ENCODE peak calls at places on chromosomes 4 and X, in six cellular contexts. H is CD4-positive, alpha-beta memory T cell; Y is transverse colon; M is dorsolateral prefrontal cortex; N is MM.1S; V is testis. R is an unnamed sample. For H3K27me3, the result is how much of the 10 kb centered on the place peaks cover.

GRCh38 chr4:145178740-145179139 is 1.6 kb downstream of the OTUD4 start:
- DNase-seq in H (peak), Y (no peak), M (no peak), N (peak), V (no peak), R (no peak)

GRCh38 chrX:40694833-40695232 is 40.5 kb downstream of the MED14 start:
- DNase-seq in H (no peak), Y (no peak), M (no peak), N (no peak), V (no peak), R (no peak)

GRCh38 chr4:109296545-109296944 is 5.9 kb downstream of the COL25A1 start:
- DNase-seq in H (no peak), Y (no peak), M (no peak), N (no peak), V (no peak), R (no peak)

GRCh38 chr4:172787117-172787516 is 381.5 kb upstream of the GALNT7 start:
- DNase-seq in H (no peak), Y (no peak), M (no peak), N (no peak), V (no peak), R (no peak)

GRCh38 chrX:35382966-35383365 is 415.2 kb upstream of the MAGEB16 start:
- DNase-seq in H (no peak), Y (no peak), M (no peak), N (no peak), V (no peak), R (no peak)

GRCh38 chrX:107731831-107732502 is 43.6 kb downstream of the TSC22D3 start:
- DNase-seq in H (no peak), Y (peak), M (peak), N (no peak), V (peak), R (no peak)

GRCh38 chrX:35826503-35826902 is 28.4 kb downstream of the MAGEB16 start:
- DNase-seq in H (no peak), Y (no peak), M (no peak), N (no peak), V (no peak), R (no peak)

GRCh38 chr4:122689972-122690371 is 42.5 kb upstream of the BBS12 start:
- DNase-seq in H (no peak), Y (no peak), M (no peak), N (peak), V (no peak), R (no peak)

GRCh38 chrX:50117477-50117876 is 83.3 kb downstream of the AKAP4 start:
- DNase-seq in H (no peak), Y (peak), M (no peak), N (no peak), V (no peak), R (no peak)

GRCh38 chrX:147217334-147217733 is 402.8 kb upstream of the CXorf51A start:
- DNase-seq in H (no peak), Y (no peak), M (no peak), N (no peak), V (no peak), R (no peak)

GRCh38 chr4:164252286-164252685 is 501.6 kb upstream of the SMIM31 start:
- DNase-seq in H (no peak), Y (no peak), M (peak), N (no peak), V (no peak), R (no peak)

GRCh38 chrX:11143931-11144678 is 33.0 kb downstream of the HCCS start:
- DNase-seq in H (peak), Y (peak), M (peak), N (peak), V (peak), R (peak)

GRCh38 chrX:97936296-97936695 is 1052.6 kb downstream of the RPA4 start:
- DNase-seq in H (no peak), Y (no peak), M (no peak), N (no peak), V (no peak), R (no peak)

GRCh38 chr4:96598465-96598864 is 758.6 kb downstream of the PDHA2 start:
- DNase-seq in H (no peak), Y (no peak), M (no peak), N (no peak), V (peak), R (no peak)

GRCh38 chr4:74426101-74426500 is 18.8 kb upstream of the AREG start:
- DNase-seq in H (no peak), Y (no peak), M (no peak), N (no peak), V (no peak), R (no peak)

GRCh38 chr4:41880840-41881831 is 54.1 kb upstream of the TMEM33 start:
- DNase-seq in H (no peak), Y (no peak), M (no peak), N (no peak), V (no peak), R (no peak)
- H3K27me3 ChIP-seq in H (under half), Y (half or more), M (under half), N (under half), V (under half), R (under half)

GRCh38 chr4:3701271-3702083 is 64.7 kb upstream of the ADRA2C start:
- DNase-seq in H (no peak), Y (no peak), M (peak), N (no peak), V (no peak), R (no peak)
- H3K27me3 ChIP-seq in H (under half), Y (under half), M (under half), N (half or more), V (under half), R (under half)

GRCh38 chrX:70133303-70134115 is at the start of gene IGBP1:
- DNase-seq in H (peak), Y (peak), M (peak), N (peak), V (peak), R (peak)

GRCh38 chrX:70134116-70134477 is 850 bp downstream of the IGBP1 start:
- DNase-seq in H (no peak), Y (peak), M (no peak), N (no peak), V (no peak), R (no peak)

GRCh38 chrX:70129811-70130210 is 3.4 kb upstream of the IGBP1 start:
- DNase-seq in H (no peak), Y (no peak), M (no peak), N (no peak), V (no peak), R (no peak)

GRCh38 chrX:70132877-70133302 is 357 bp upstream of the IGBP1 start:
- DNase-seq in H (no peak), Y (no peak), M (no peak), N (no peak), V (no peak), R (no peak)

GRCh38 chrX:70132244-70132643 is 1.0 kb upstream of the IGBP1 start:
- DNase-seq in H (no peak), Y (no peak), M (no peak), N (no peak), V (no peak), R (no peak)
- H3K27me3 ChIP-seq in H (under half), Y (under half), M (under half), N (under half), V (under half), R (under half)

GRCh38 chr4:2290488-2290887 is 28.6 kb upstream of the MXD4 start:
- DNase-seq in H (no peak), Y (no peak), M (no peak), N (no peak), V (no peak), R (peak)
- H3K27me3 ChIP-seq in H (under half), Y (under half), M (under half), N (under half), V (under half), R (under half)

DNA sequence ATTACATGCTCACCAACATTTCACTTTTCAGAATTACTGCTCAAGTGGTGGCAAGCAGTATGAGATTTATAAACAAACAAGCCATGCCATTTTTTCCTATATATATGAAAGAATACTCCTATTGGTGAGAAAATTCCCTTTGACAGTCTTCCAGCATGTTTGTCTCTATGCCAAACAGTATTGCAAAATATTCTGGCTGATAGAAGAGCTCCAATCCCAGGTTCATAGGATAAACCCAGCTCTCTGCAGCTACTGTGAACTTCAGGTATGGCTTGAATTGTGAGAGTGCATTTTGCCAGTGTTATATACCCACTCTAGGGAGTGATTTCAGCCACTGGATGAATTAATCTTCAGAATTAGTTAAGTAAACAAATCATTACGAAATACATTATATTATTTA is 108.8 kb downstream of the MAGEC2 start:
- DNase-seq in H (no peak), Y (no peak), M (no peak), N (no peak), V (no peak), R (no peak)
- H3K27me3 ChIP-seq in H (under half), Y (under half), M (under half), N (under half), V (under half), R (under half)

GRCh38 chrX:19646298-19646697 is 131.0 kb upstream of the MAP3K15 start:
- DNase-seq in H (no peak), Y (no peak), M (no peak), N (no peak), V (no peak), R (no peak)

GRCh38 chrX:19647731-19648588 is 132.7 kb upstream of the MAP3K15 start:
- DNase-seq in H (no peak), Y (no peak), M (no peak), N (no peak), V (no peak), R (no peak)

GRCh38 chrX:19649227-19650009 is 134.1 kb upstream of the MAP3K15 start:
- DNase-seq in H (no peak), Y (no peak), M (no peak), N (no peak), V (no peak), R (no peak)

GRCh38 chrX:19650996-19651395 is 135.7 kb upstream of the MAP3K15 start:
- DNase-seq in H (no peak), Y (no peak), M (no peak), N (no peak), V (no peak), R (no peak)

GRCh38 chrX:19647159-19647558 is 131.9 kb upstream of the MAP3K15 start:
- DNase-seq in H (no peak), Y (no peak), M (no peak), N (no peak), V (no peak), R (no peak)
- H3K27me3 ChIP-seq in H (under half), Y (under half), M (under half), N (under half), V (under half), R (under half)

GRCh38 chr4:153788419-153789276 is at the start of gene SFRP2:
- DNase-seq in H (no peak), Y (no peak), M (peak), N (no peak), V (no peak), R (no peak)

GRCh38 chr4:153788064-153788418 is 842 bp downstream of the SFRP2 start:
- DNase-seq in H (no peak), Y (no peak), M (no peak), N (no peak), V (no peak), R (no peak)

GRCh38 chr4:153789741-153790651 is 1.1 kb upstream of the SFRP2 start:
- DNase-seq in H (no peak), Y (no peak), M (no peak), N (no peak), V (no peak), R (no peak)

GRCh38 chr4:153785830-153786721 is 2.8 kb downstream of the SFRP2 start:
- DNase-seq in H (no peak), Y (no peak), M (no peak), N (peak), V (no peak), R (no peak)

DNA sequence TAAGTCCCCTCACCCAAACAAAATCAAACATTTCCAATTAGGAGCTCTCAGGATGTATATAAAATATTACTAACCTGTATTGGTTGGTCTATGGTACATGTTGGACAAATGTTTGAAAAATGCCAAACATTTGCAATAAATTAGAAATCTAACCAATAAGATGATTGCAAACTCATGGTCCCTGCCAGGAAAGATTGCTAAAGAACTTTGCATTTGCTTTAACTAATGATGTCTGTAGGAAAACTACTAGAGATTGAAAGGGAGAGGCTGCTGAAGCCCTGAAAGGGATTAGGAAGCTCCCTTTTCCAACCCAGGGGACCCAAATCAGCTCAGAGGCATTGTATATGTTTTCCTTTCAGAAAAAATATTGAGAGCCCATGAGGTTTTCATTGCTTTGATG is 1.7 kb downstream of the SFRP2 start:
- DNase-seq in H (no peak), Y (no peak), M (no peak), N (no peak), V (no peak), R (no peak)
- H3K27me3 ChIP-seq in H (under half), Y (half or more), M (under half), N (under half), V (under half), R (under half)